ENCODE peak calls at places on chromosome 21, in four cellular contexts. H is mesendoderm, T is heart left ventricle, M is lower lobe of right lung. Y is an unnamed sample.

GRCh38 chr21:36059823-36060158 is 535 bp downstream of the SETD4 start:
- DNase-seq in H (no peak), T (peak), M (no peak), Y (no peak)

GRCh38 chr21:34261841-34262832 is 101.7 kb upstream of the KCNE2 start:
- DNase-seq in H (no peak), M (no peak), T (no peak), Y (no peak)

GRCh38 chr21:17730782-17731181 is 88.4 kb downstream of the C21orf91 start:
- DNase-seq in T (no peak), H (no peak), M (no peak), Y (no peak)

GRCh38 chr21:36730291-36731281 is 31.7 kb downstream of the SIM2 start:
- DNase-seq in M (no peak), H (no peak), T (no peak), Y (no peak)

GRCh38 chr21:38621132-38621531 is 122.9 kb upstream of the ERG start:
- DNase-seq in T (no peak), M (no peak), H (peak), Y (no peak)

GRCh38 chr21:33071878-33072306 is 2.0 kb downstream of the OLIG1 start:
- DNase-seq in H (peak), M (no peak), T (no peak), Y (no peak)

GRCh38 chr21:39637197-39637970 is 24.6 kb downstream of the B3GALT5 start:
- DNase-seq in H (peak), T (no peak), M (no peak), Y (no peak)

GRCh38 chr21:33403786-33404571 is 766 bp downstream of the IFNGR2 start:
- DNase-seq in H (peak), M (peak), T (peak), Y (peak)

GRCh38 chr21:41928621-41929220 is 25.1 kb downstream of the C2CD2 start:
- DNase-seq in M (no peak), H (no peak), T (no peak), Y (no peak)

GRCh38 chr21:39730418-39731107 is 14.4 kb upstream of the IGSF5 start:
- DNase-seq in T (no peak), M (no peak), H (no peak), Y (peak)

GRCh38 chr21:31886896-31887595 is 14.2 kb downstream of the HUNK start:
- DNase-seq in M (no peak), T (no peak), H (no peak), Y (no peak)

GRCh38 chr21:39673736-39674135 is 61.0 kb downstream of the B3GALT5 start:
- DNase-seq in T (no peak), H (no peak), M (no peak), Y (no peak)

GRCh38 chr21:42525228-42525604 is 11.6 kb downstream of the SLC37A1 start:
- DNase-seq in M (no peak), T (no peak), H (peak), Y (no peak)

GRCh38 chr21:46069166-46069565 is 28.7 kb upstream of the COL6A2 start:
- DNase-seq in T (peak), H (no peak), M (no peak), Y (no peak)

GRCh38 chr21:38995071-38995669 is 188.1 kb downstream of the PSMG1 start:
- DNase-seq in M (no peak), T (no peak), H (peak), Y (no peak)

GRCh38 chr21:31490471-31490870 is 146.4 kb upstream of the TIAM1 start:
- DNase-seq in T (no peak), M (no peak), H (peak), Y (no peak)

GRCh38 chr21:37380349-37381323 is 14.1 kb downstream of the DYRK1A start:
- DNase-seq in T (peak), H (peak), M (no peak), Y (no peak)

GRCh38 chr21:41777934-41778815 is 11.3 kb upstream of the RIPK4 start:
- DNase-seq in T (peak), M (peak), H (peak), Y (peak)

GRCh38 chr21:14917762-14918161 is 147.0 kb downstream of the NRIP1 start:
- DNase-seq in H (no peak), M (no peak), T (no peak), Y (no peak)

GRCh38 chr21:46438241-46438640 is 20.4 kb upstream of the DIP2A start:
- DNase-seq in H (no peak), T (no peak), M (peak), Y (no peak)

Y was measured in astrocyte of the cerebellum.